ENCODE peak calls at places on chromosomes 5 and 9, in four cellular contexts. P is IMR-90, D is adrenal gland, Z is heart left ventricle. O is an unnamed sample.

GRCh38 chr9:127785933-127786772 is at the start of gene CDK9:
- DNase-seq in P (peak; percentile 81), Z (peak; percentile 92), D (peak; percentile 93), O (peak; percentile 90)

GRCh38 chr9:95879591-95879990 is 4.1 kb downstream of the ERCC6L2 start:
- DNase-seq in Z (no peak), D (no peak), P (no peak), O (no peak)

GRCh38 chr9:132006657-132007370 is 72.9 kb downstream of the MED27 start:
- DNase-seq in P (peak; percentile 72), Z (no peak), D (no peak), O (no peak)

GRCh38 chr5:64838376-64838775 is 69.6 kb downstream of the CWC27 start:
- DNase-seq in D (no peak), P (peak; percentile 68), Z (no peak), O (no peak)

GRCh38 chr5:9558319-9558965 is 12.6 kb upstream of the SEMA5A start:
- DNase-seq in D (no peak), P (no peak), Z (no peak), O (no peak)

GRCh38 chr9:137294091-137294683 is 7.9 kb downstream of the NRARP start:
- DNase-seq in Z (no peak), D (no peak), P (peak; percentile 56), O (no peak)

GRCh38 chr9:98099898-98100297 is 19.1 kb downstream of the TRIM14 start:
- DNase-seq in Z (no peak), P (no peak), D (no peak), O (no peak)

GRCh38 chr5:39399135-39400036 is 25.4 kb downstream of the DAB2 start:
- DNase-seq in D (peak; percentile 70), Z (no peak), P (peak; percentile 98), O (peak; percentile 41)

GRCh38 chr5:137344723-137345322 is 154.3 kb downstream of the SPOCK1 start:
- DNase-seq in Z (no peak), D (peak; percentile 53), P (peak; percentile 53), O (peak; percentile 44)

GRCh38 chr5:32710335-32710858 is 724 bp upstream of the NPR3 start:
- DNase-seq in P (no peak), Z (peak; percentile 51), D (peak; percentile 76), O (no peak)

GRCh38 chr5:172788771-172789686 is 18.0 kb upstream of the DUSP1 start:
- DNase-seq in Z (peak; percentile 80), D (peak; percentile 93), P (no peak), O (peak; percentile 72)

GRCh38 chr9:126389958-126390357 is 63.3 kb downstream of the MVB12B start:
- DNase-seq in Z (no peak), P (no peak), D (no peak), O (no peak)

GRCh38 chr9:135340143-135340655 is 139.4 kb upstream of the PPP1R26 start:
- DNase-seq in Z (no peak), P (no peak), D (no peak), O (no peak)

GRCh38 chr9:106920701-106921283 is 57.8 kb downstream of the ZNF462 start:
- DNase-seq in Z (peak; percentile 56), D (no peak), P (peak; percentile 21), O (no peak)

GRCh38 chr9:93667627-93668026 is 91.2 kb downstream of the PHF2 start:
- DNase-seq in P (no peak), D (peak; percentile 4), Z (no peak), O (no peak)

GRCh38 chr5:118990582-118990981 is 2.2 kb upstream of the DTWD2 start:
- DNase-seq in D (no peak), Z (no peak), P (no peak), O (no peak)

GRCh38 chr5:171701138-171701537 is 84.5 kb upstream of the SMIM23 start:
- DNase-seq in Z (peak; percentile 39), D (no peak), P (no peak), O (no peak)

GRCh38 chr5:139767960-139768359 is 27.6 kb upstream of the PSD2 start:
- DNase-seq in P (no peak), Z (peak; percentile 38), D (no peak), O (no peak)

GRCh38 chr5:100904259-100904822 is 1.3 kb upstream of the ST8SIA4 start:
- DNase-seq in Z (peak; percentile 28), P (no peak), D (no peak), O (no peak)

GRCh38 chr9:110742741-110743371 is 74.3 kb downstream of the MUSK start:
- DNase-seq in Z (no peak), P (peak; percentile 93), D (no peak), O (no peak)

GRCh38 chr9:123614503-123615258 is 258.7 kb downstream of the CRB2 start:
- DNase-seq in Z (no peak), D (no peak), P (no peak), O (no peak)

GRCh38 chr5:173781432-173781825 is 106.7 kb upstream of the CPEB4 start:
- DNase-seq in D (no peak), Z (no peak), P (no peak), O (no peak)

GRCh38 chr5:95862636-95863382 is 40.3 kb upstream of the GLRX start:
- DNase-seq in P (no peak), Z (no peak), D (no peak), O (no peak)

GRCh38 chr9:69376651-69377050 is 51.6 kb downstream of the ENTREP1 start:
- DNase-seq in D (peak; percentile 68), Z (peak; percentile 44), P (peak; percentile 92), O (peak; percentile 48)

GRCh38 chr5:176810687-176811501 is 535 bp downstream of the UNC5A start:
- DNase-seq in P (no peak), Z (no peak), D (no peak), O (no peak)

GRCh38 chr5:97458851-97459250 is 275.8 kb upstream of the RIOK2 start:
- DNase-seq in P (no peak), D (no peak), Z (no peak), O (no peak)

GRCh38 chr5:32707394-32707997 is 3.6 kb upstream of the NPR3 start:
- DNase-seq in P (peak; percentile 56), Z (no peak), D (no peak), O (no peak)

DNA sequence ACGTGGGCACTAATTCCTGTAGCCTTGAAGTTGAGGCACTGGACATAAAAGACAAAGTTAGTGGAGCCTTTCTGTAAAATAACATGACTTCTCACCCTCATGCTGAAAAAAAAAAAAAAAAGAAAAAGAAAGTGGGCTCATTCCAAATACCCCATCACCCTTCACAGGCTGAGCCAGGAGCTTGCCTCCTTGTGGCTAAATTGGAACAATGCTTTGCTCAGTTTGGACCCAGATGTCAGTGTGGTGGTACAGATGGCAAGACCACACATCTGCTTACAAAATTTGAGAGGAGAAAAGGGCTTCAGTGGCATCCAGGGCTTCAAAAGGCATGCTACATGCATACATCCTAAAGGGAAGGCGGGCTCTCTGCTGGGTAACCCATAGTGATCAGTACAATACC is 342.8 kb downstream of the EBF1 start:
- DNase-seq in P (no peak), Z (no peak), D (no peak), O (no peak)
- H3K9me3 ChIP-seq in P (no peaks in the 10 kb centered on the region), Z (no peaks in the 10 kb centered on the region), D (no peaks in the 10 kb centered on the region), O (no peaks in the 10 kb centered on the region)

GRCh38 chr5:80125962-80126480 is 90.9 kb downstream of the THBS4 start:
- DNase-seq in D (no peak), P (peak; percentile 48), Z (no peak), O (no peak)
- TF ChIP-seq CTCF in D (peak; percentile 34), P (no peak), Z (no peak), O (no peak)

GRCh38 chr9:130042406-130042930 is 521 bp downstream of the FNBP1 start:
- DNase-seq in D (peak; percentile 19), Z (peak; percentile 37), P (no peak), O (no peak)

GRCh38 chr9:130041648-130042405 is 1.2 kb downstream of the FNBP1 start:
- DNase-seq in Z (peak; percentile 29), P (peak; percentile 21), D (peak; percentile 31), O (no peak)

GRCh38 chr9:130042931-130043653 is at the start of gene FNBP1:
- DNase-seq in Z (peak; percentile 88), P (peak; percentile 75), D (peak; percentile 82), O (peak; percentile 72)

GRCh38 chr9:130040901-130041647 is 1.9 kb downstream of the FNBP1 start:
- DNase-seq in D (no peak), Z (no peak), P (no peak), O (no peak)

GRCh38 chr9:130039504-130040147 is 3.4 kb downstream of the FNBP1 start:
- DNase-seq in D (no peak), Z (no peak), P (no peak), O (no peak)
- TF ChIP-seq POLR2A in D (no peak), Z (no peak), P (no peak), O (no peak)

DNA sequence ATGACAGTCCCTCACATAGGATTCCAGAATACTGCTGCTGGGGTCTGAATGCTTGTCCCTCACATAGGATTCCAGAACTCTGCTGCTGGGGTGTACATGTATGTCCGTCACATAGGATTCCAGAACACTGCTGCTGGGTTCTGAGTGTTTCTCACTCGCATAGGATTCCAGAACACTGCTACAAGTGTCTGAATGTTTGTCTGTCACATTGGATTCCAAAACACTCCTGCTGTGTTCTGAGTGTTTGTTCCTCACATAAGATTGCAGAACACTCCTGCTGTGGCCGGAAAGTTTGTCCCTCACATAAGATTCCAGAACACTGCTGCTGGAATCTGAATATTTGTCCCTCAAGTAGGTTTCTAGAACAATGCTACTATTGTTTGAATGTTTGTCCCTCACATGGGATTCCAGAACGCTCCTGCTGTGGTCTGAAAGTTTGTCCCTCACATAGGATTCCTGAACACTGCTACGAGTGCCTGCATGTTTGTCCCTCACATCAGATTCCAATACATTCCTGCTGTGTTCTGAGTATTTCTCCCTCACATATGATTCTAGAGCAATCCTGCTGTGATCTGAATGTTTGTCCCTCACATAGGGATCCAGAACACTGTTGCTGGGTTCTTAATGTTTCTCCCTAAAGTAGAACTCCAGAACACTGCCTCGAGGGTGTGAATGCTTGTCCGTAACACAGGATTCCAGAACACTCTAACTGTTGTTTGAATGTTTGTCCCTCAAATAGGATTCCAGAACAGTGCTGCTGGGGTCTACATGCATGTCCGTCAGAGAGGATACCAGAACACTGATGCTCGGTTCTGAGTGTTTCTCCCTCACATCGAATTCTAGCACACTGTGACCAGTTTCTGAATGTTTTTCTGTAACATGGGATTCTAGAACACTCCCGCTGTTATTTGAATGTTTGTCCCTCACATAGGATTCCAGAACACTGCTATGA is 200.4 kb downstream of the FOXD4L6 start:
- DNase-seq in D (no peak), Z (no peak), P (no peak), O (no peak)
- H3K9me3 ChIP-seq in D (peaks cover 40% of the 10 kb centered on the region), Z (no peaks in the 10 kb centered on the region), P (peaks cover 58% of the 10 kb centered on the region), O (peaks cover 25% of the 10 kb centered on the region)